ENCODE peak calls at places on chromosomes 11 and 22, in eight cellular contexts. One of them, this sample, is unnamed.

GRCh38 chr22:30435674-30436126 is 10.1 kb downstream of the MTFP1 start:
- DNase-seq in Right ventricle myocardium superior: peak
- DNase-seq in activated CD4-positive, alpha-beta T cell treated with anti-CD3 and anti-CD28 coated beads for 24 hours: peak
- DNase-seq in fibroblast of gingiva: no peak
- DNase-seq in ACHN: no peak
- DNase-seq in A172: peak
- DNase-seq in omental fat pad: no peak
- DNase-seq in activated T-cell treated with anti-CD3 and anti-CD28 coated beads for 48 hours: peak
- DNase-seq in this sample: no peak

GRCh38 chr11:95487391-95487790 is 256.4 kb upstream of the SESN3 start:
- DNase-seq in ACHN: no peak
- DNase-seq in Right ventricle myocardium superior: no peak
- DNase-seq in omental fat pad: no peak
- DNase-seq in A172: no peak
- DNase-seq in activated T-cell treated with anti-CD3 and anti-CD28 coated beads for 48 hours: peak
- DNase-seq in fibroblast of gingiva: no peak
- DNase-seq in activated CD4-positive, alpha-beta T cell treated with anti-CD3 and anti-CD28 coated beads for 24 hours: no peak
- DNase-seq in this sample: no peak

GRCh38 chr22:26756675-26757293 is 99.4 kb downstream of the MIAT start:
- DNase-seq in fibroblast of gingiva: peak
- DNase-seq in activated CD4-positive, alpha-beta T cell treated with anti-CD3 and anti-CD28 coated beads for 24 hours: peak
- DNase-seq in Right ventricle myocardium superior: peak
- DNase-seq in ACHN: peak
- DNase-seq in activated T-cell treated with anti-CD3 and anti-CD28 coated beads for 48 hours: peak
- DNase-seq in A172: peak
- DNase-seq in omental fat pad: peak
- DNase-seq in this sample: peak

GRCh38 chr22:41501209-41501608 is 32.3 kb downstream of the ACO2 start:
- DNase-seq in ACHN: peak
- DNase-seq in activated T-cell treated with anti-CD3 and anti-CD28 coated beads for 48 hours: no peak
- DNase-seq in activated CD4-positive, alpha-beta T cell treated with anti-CD3 and anti-CD28 coated beads for 24 hours: no peak
- DNase-seq in A172: no peak
- DNase-seq in fibroblast of gingiva: no peak
- DNase-seq in Right ventricle myocardium superior: peak
- DNase-seq in omental fat pad: no peak
- DNase-seq in this sample: no peak

GRCh38 chr11:34266090-34266912 is 91.5 kb downstream of the ABTB2 start:
- DNase-seq in activated CD4-positive, alpha-beta T cell treated with anti-CD3 and anti-CD28 coated beads for 24 hours: no peak
- DNase-seq in fibroblast of gingiva: peak
- DNase-seq in omental fat pad: no peak
- DNase-seq in Right ventricle myocardium superior: peak
- DNase-seq in activated T-cell treated with anti-CD3 and anti-CD28 coated beads for 48 hours: no peak
- DNase-seq in ACHN: peak
- DNase-seq in A172: peak
- DNase-seq in this sample: peak

GRCh38 chr11:14270690-14271542 is 88.1 kb downstream of the RRAS2 start:
- DNase-seq in A172: no peak
- DNase-seq in fibroblast of gingiva: no peak
- DNase-seq in ACHN: no peak
- DNase-seq in omental fat pad: no peak
- DNase-seq in Right ventricle myocardium superior: no peak
- DNase-seq in activated CD4-positive, alpha-beta T cell treated with anti-CD3 and anti-CD28 coated beads for 24 hours: no peak
- DNase-seq in activated T-cell treated with anti-CD3 and anti-CD28 coated beads for 48 hours: no peak
- DNase-seq in this sample: no peak

GRCh38 chr11:71420455-71421241 is 27.5 kb downstream of the DHCR7 start:
- DNase-seq in Right ventricle myocardium superior: no peak
- DNase-seq in activated CD4-positive, alpha-beta T cell treated with anti-CD3 and anti-CD28 coated beads for 24 hours: no peak
- DNase-seq in omental fat pad: no peak
- DNase-seq in fibroblast of gingiva: peak
- DNase-seq in activated T-cell treated with anti-CD3 and anti-CD28 coated beads for 48 hours: peak
- DNase-seq in A172: peak
- DNase-seq in ACHN: peak
- DNase-seq in this sample: no peak

GRCh38 chr22:29259253-29259899 is 8.4 kb downstream of the RHBDD3 start:
- DNase-seq in fibroblast of gingiva: no peak
- DNase-seq in activated CD4-positive, alpha-beta T cell treated with anti-CD3 and anti-CD28 coated beads for 24 hours: no peak
- DNase-seq in omental fat pad: no peak
- DNase-seq in Right ventricle myocardium superior: no peak
- DNase-seq in activated T-cell treated with anti-CD3 and anti-CD28 coated beads for 48 hours: no peak
- DNase-seq in A172: no peak
- DNase-seq in ACHN: no peak
- DNase-seq in this sample: no peak

GRCh38 chr11:8262552-8263108 is 1.0 kb downstream of the LMO1 start:
- DNase-seq in omental fat pad: no peak
- DNase-seq in Right ventricle myocardium superior: peak
- DNase-seq in fibroblast of gingiva: peak
- DNase-seq in A172: no peak
- DNase-seq in ACHN: peak
- DNase-seq in activated CD4-positive, alpha-beta T cell treated with anti-CD3 and anti-CD28 coated beads for 24 hours: no peak
- DNase-seq in activated T-cell treated with anti-CD3 and anti-CD28 coated beads for 48 hours: peak
- DNase-seq in this sample: peak

GRCh38 chr22:25702046-25702445 is 39.9 kb upstream of the MYO18B start:
- DNase-seq in fibroblast of gingiva: peak
- DNase-seq in ACHN: peak
- DNase-seq in A172: peak
- DNase-seq in Right ventricle myocardium superior: no peak
- DNase-seq in activated T-cell treated with anti-CD3 and anti-CD28 coated beads for 48 hours: no peak
- DNase-seq in omental fat pad: no peak
- DNase-seq in activated CD4-positive, alpha-beta T cell treated with anti-CD3 and anti-CD28 coated beads for 24 hours: no peak
- DNase-seq in this sample: no peak

GRCh38 chr11:3166268-3167142 is 1.4 kb upstream of the OSBPL5 start:
- DNase-seq in activated CD4-positive, alpha-beta T cell treated with anti-CD3 and anti-CD28 coated beads for 24 hours: no peak
- DNase-seq in ACHN: no peak
- DNase-seq in Right ventricle myocardium superior: no peak
- DNase-seq in fibroblast of gingiva: no peak
- DNase-seq in A172: no peak
- DNase-seq in omental fat pad: no peak
- DNase-seq in activated T-cell treated with anti-CD3 and anti-CD28 coated beads for 48 hours: no peak
- DNase-seq in this sample: no peak

GRCh38 chr11:61967924-61968757 is 707 bp upstream of the FTH1 start:
- DNase-seq in Right ventricle myocardium superior: peak
- DNase-seq in omental fat pad: peak
- DNase-seq in ACHN: peak
- DNase-seq in fibroblast of gingiva: no peak
- DNase-seq in A172: no peak
- DNase-seq in activated T-cell treated with anti-CD3 and anti-CD28 coated beads for 48 hours: peak
- DNase-seq in activated CD4-positive, alpha-beta T cell treated with anti-CD3 and anti-CD28 coated beads for 24 hours: peak
- DNase-seq in this sample: peak

GRCh38 chr22:24952837-24953293 is 349 bp downstream of the KIAA1671 start:
- DNase-seq in fibroblast of gingiva: peak
- DNase-seq in activated CD4-positive, alpha-beta T cell treated with anti-CD3 and anti-CD28 coated beads for 24 hours: no peak
- DNase-seq in A172: peak
- DNase-seq in Right ventricle myocardium superior: peak
- DNase-seq in omental fat pad: no peak
- DNase-seq in activated T-cell treated with anti-CD3 and anti-CD28 coated beads for 48 hours: no peak
- DNase-seq in ACHN: peak
- DNase-seq in this sample: peak

GRCh38 chr11:36564376-36565032 is 3.3 kb upstream of the RAG1 start:
- DNase-seq in Right ventricle myocardium superior: no peak
- DNase-seq in A172: peak
- DNase-seq in activated T-cell treated with anti-CD3 and anti-CD28 coated beads for 48 hours: no peak
- DNase-seq in activated CD4-positive, alpha-beta T cell treated with anti-CD3 and anti-CD28 coated beads for 24 hours: peak
- DNase-seq in fibroblast of gingiva: peak
- DNase-seq in ACHN: peak
- DNase-seq in omental fat pad: no peak
- DNase-seq in this sample: no peak

GRCh38 chr11:64643258-64643881 is 52.4 kb downstream of the SLC22A12 start:
- DNase-seq in omental fat pad: no peak
- DNase-seq in ACHN: no peak
- DNase-seq in A172: no peak
- DNase-seq in activated T-cell treated with anti-CD3 and anti-CD28 coated beads for 48 hours: no peak
- DNase-seq in fibroblast of gingiva: no peak
- DNase-seq in activated CD4-positive, alpha-beta T cell treated with anti-CD3 and anti-CD28 coated beads for 24 hours: no peak
- DNase-seq in Right ventricle myocardium superior: no peak
- DNase-seq in this sample: peak

GRCh38 chr11:6443269-6444003 is 2.6 kb upstream of the HPX start:
- DNase-seq in A172: peak
- DNase-seq in omental fat pad: no peak
- DNase-seq in Right ventricle myocardium superior: peak
- DNase-seq in activated T-cell treated with anti-CD3 and anti-CD28 coated beads for 48 hours: peak
- DNase-seq in activated CD4-positive, alpha-beta T cell treated with anti-CD3 and anti-CD28 coated beads for 24 hours: peak
- DNase-seq in fibroblast of gingiva: peak
- DNase-seq in ACHN: peak
- DNase-seq in this sample: peak

GRCh38 chr11:108368134-108368533 is 99.2 kb downstream of the C11orf65 start:
- DNase-seq in fibroblast of gingiva: peak
- DNase-seq in activated T-cell treated with anti-CD3 and anti-CD28 coated beads for 48 hours: no peak
- DNase-seq in A172: no peak
- DNase-seq in ACHN: no peak
- DNase-seq in Right ventricle myocardium superior: no peak
- DNase-seq in omental fat pad: no peak
- DNase-seq in activated CD4-positive, alpha-beta T cell treated with anti-CD3 and anti-CD28 coated beads for 24 hours: no peak
- DNase-seq in this sample: no peak

GRCh38 chr11:27718346-27718852 is 18.1 kb upstream of the BDNF start:
- DNase-seq in fibroblast of gingiva: peak
- DNase-seq in activated T-cell treated with anti-CD3 and anti-CD28 coated beads for 48 hours: no peak
- DNase-seq in activated CD4-positive, alpha-beta T cell treated with anti-CD3 and anti-CD28 coated beads for 24 hours: no peak
- DNase-seq in omental fat pad: no peak
- DNase-seq in ACHN: peak
- DNase-seq in A172: peak
- DNase-seq in Right ventricle myocardium superior: no peak
- DNase-seq in this sample: peak

GRCh38 chr11:78957481-78958245 is 383.0 kb upstream of the NARS2 start:
- DNase-seq in fibroblast of gingiva: peak
- DNase-seq in activated CD4-positive, alpha-beta T cell treated with anti-CD3 and anti-CD28 coated beads for 24 hours: no peak
- DNase-seq in Right ventricle myocardium superior: no peak
- DNase-seq in A172: peak
- DNase-seq in activated T-cell treated with anti-CD3 and anti-CD28 coated beads for 48 hours: no peak
- DNase-seq in ACHN: no peak
- DNase-seq in omental fat pad: no peak
- DNase-seq in this sample: no peak

GRCh38 chr11:118789501-118790356 is 1.2 kb downstream of the DDX6 start:
- DNase-seq in Right ventricle myocardium superior: no peak
- DNase-seq in activated CD4-positive, alpha-beta T cell treated with anti-CD3 and anti-CD28 coated beads for 24 hours: peak
- DNase-seq in ACHN: peak
- DNase-seq in omental fat pad: no peak
- DNase-seq in A172: peak
- DNase-seq in fibroblast of gingiva: no peak
- DNase-seq in activated T-cell treated with anti-CD3 and anti-CD28 coated beads for 48 hours: peak
- DNase-seq in this sample: no peak

GRCh38 chr11:124898711-124899110 is 1.0 kb upstream of the ROBO4 start:
- DNase-seq in ACHN: no peak
- DNase-seq in Right ventricle myocardium superior: peak
- DNase-seq in activated CD4-positive, alpha-beta T cell treated with anti-CD3 and anti-CD28 coated beads for 24 hours: no peak
- DNase-seq in fibroblast of gingiva: peak
- DNase-seq in A172: peak
- DNase-seq in activated T-cell treated with anti-CD3 and anti-CD28 coated beads for 48 hours: no peak
- DNase-seq in omental fat pad: no peak
- DNase-seq in this sample: peak

GRCh38 chr11:14698771-14699170 is 55.2 kb downstream of the PDE3B start:
- DNase-seq in omental fat pad: no peak
- DNase-seq in activated T-cell treated with anti-CD3 and anti-CD28 coated beads for 48 hours: no peak
- DNase-seq in fibroblast of gingiva: no peak
- DNase-seq in activated CD4-positive, alpha-beta T cell treated with anti-CD3 and anti-CD28 coated beads for 24 hours: no peak
- DNase-seq in A172: no peak
- DNase-seq in ACHN: no peak
- DNase-seq in Right ventricle myocardium superior: no peak
- DNase-seq in this sample: no peak

GRCh38 chr11:44104472-44105294 is 9.2 kb downstream of the EXT2 start:
- DNase-seq in activated CD4-positive, alpha-beta T cell treated with anti-CD3 and anti-CD28 coated beads for 24 hours: no peak
- DNase-seq in Right ventricle myocardium superior: no peak
- DNase-seq in A172: no peak
- DNase-seq in fibroblast of gingiva: peak
- DNase-seq in omental fat pad: no peak
- DNase-seq in activated T-cell treated with anti-CD3 and anti-CD28 coated beads for 48 hours: no peak
- DNase-seq in ACHN: peak
- DNase-seq in this sample: no peak

GRCh38 chr11:63783925-63784592 is 15.5 kb upstream of the ZFTA start:
- DNase-seq in activated CD4-positive, alpha-beta T cell treated with anti-CD3 and anti-CD28 coated beads for 24 hours: no peak
- DNase-seq in omental fat pad: no peak
- DNase-seq in ACHN: no peak
- DNase-seq in fibroblast of gingiva: no peak
- DNase-seq in A172: no peak
- DNase-seq in Right ventricle myocardium superior: no peak
- DNase-seq in activated T-cell treated with anti-CD3 and anti-CD28 coated beads for 48 hours: no peak
- DNase-seq in this sample: no peak

GRCh38 chr22:43013355-43014061 is 1.4 kb downstream of the PACSIN2 start:
- DNase-seq in Right ventricle myocardium superior: no peak
- DNase-seq in fibroblast of gingiva: no peak
- DNase-seq in activated CD4-positive, alpha-beta T cell treated with anti-CD3 and anti-CD28 coated beads for 24 hours: no peak
- DNase-seq in ACHN: no peak
- DNase-seq in activated T-cell treated with anti-CD3 and anti-CD28 coated beads for 48 hours: no peak
- DNase-seq in omental fat pad: no peak
- DNase-seq in A172: no peak
- DNase-seq in this sample: no peak

GRCh38 chr11:116275634-116276033 is 497.2 kb downstream of the BUD13 start:
- DNase-seq in omental fat pad: no peak
- DNase-seq in fibroblast of gingiva: no peak
- DNase-seq in ACHN: peak
- DNase-seq in activated T-cell treated with anti-CD3 and anti-CD28 coated beads for 48 hours: no peak
- DNase-seq in Right ventricle myocardium superior: no peak
- DNase-seq in activated CD4-positive, alpha-beta T cell treated with anti-CD3 and anti-CD28 coated beads for 24 hours: no peak
- DNase-seq in A172: peak
- DNase-seq in this sample: no peak

GRCh38 chr11:57438345-57439280 is 11.7 kb upstream of the SLC43A3 start:
- DNase-seq in activated CD4-positive, alpha-beta T cell treated with anti-CD3 and anti-CD28 coated beads for 24 hours: no peak
- DNase-seq in fibroblast of gingiva: no peak
- DNase-seq in Right ventricle myocardium superior: no peak
- DNase-seq in ACHN: no peak
- DNase-seq in A172: no peak
- DNase-seq in activated T-cell treated with anti-CD3 and anti-CD28 coated beads for 48 hours: no peak
- DNase-seq in omental fat pad: no peak
- DNase-seq in this sample: no peak

GRCh38 chr11:22337571-22338464 is at the start of gene SLC17A6:
- DNase-seq in fibroblast of gingiva: no peak
- DNase-seq in activated CD4-positive, alpha-beta T cell treated with anti-CD3 and anti-CD28 coated beads for 24 hours: peak
- DNase-seq in Right ventricle myocardium superior: no peak
- DNase-seq in A172: peak
- DNase-seq in ACHN: peak
- DNase-seq in omental fat pad: no peak
- DNase-seq in activated T-cell treated with anti-CD3 and anti-CD28 coated beads for 48 hours: no peak
- DNase-seq in this sample: no peak

GRCh38 chr11:47551086-47551485 is 1.8 kb downstream of the CELF1 start:
- DNase-seq in Right ventricle myocardium superior: no peak
- DNase-seq in fibroblast of gingiva: no peak
- DNase-seq in activated T-cell treated with anti-CD3 and anti-CD28 coated beads for 48 hours: no peak
- DNase-seq in omental fat pad: no peak
- DNase-seq in ACHN: peak
- DNase-seq in A172: peak
- DNase-seq in activated CD4-positive, alpha-beta T cell treated with anti-CD3 and anti-CD28 coated beads for 24 hours: no peak
- DNase-seq in this sample: no peak

GRCh38 chr22:27715078-27715477 is 86.5 kb downstream of the MN1 start:
- DNase-seq in A172: no peak
- DNase-seq in activated CD4-positive, alpha-beta T cell treated with anti-CD3 and anti-CD28 coated beads for 24 hours: no peak
- DNase-seq in ACHN: no peak
- DNase-seq in fibroblast of gingiva: peak
- DNase-seq in activated T-cell treated with anti-CD3 and anti-CD28 coated beads for 48 hours: no peak
- DNase-seq in omental fat pad: no peak
- DNase-seq in Right ventricle myocardium superior: no peak
- DNase-seq in this sample: no peak

GRCh38 chr22:46592390-46592872 is 27.8 kb upstream of the GRAMD4 start:
- DNase-seq in activated CD4-positive, alpha-beta T cell treated with anti-CD3 and anti-CD28 coated beads for 24 hours: no peak
- DNase-seq in omental fat pad: no peak
- DNase-seq in ACHN: peak
- DNase-seq in A172: peak
- DNase-seq in Right ventricle myocardium superior: peak
- DNase-seq in activated T-cell treated with anti-CD3 and anti-CD28 coated beads for 48 hours: peak
- DNase-seq in fibroblast of gingiva: peak
- DNase-seq in this sample: peak

GRCh38 chr11:69216609-69217008 is 60.9 kb downstream of the SMIM38 start:
- DNase-seq in A172: no peak
- DNase-seq in activated T-cell treated with anti-CD3 and anti-CD28 coated beads for 48 hours: no peak
- DNase-seq in activated CD4-positive, alpha-beta T cell treated with anti-CD3 and anti-CD28 coated beads for 24 hours: no peak
- DNase-seq in ACHN: no peak
- DNase-seq in fibroblast of gingiva: no peak
- DNase-seq in Right ventricle myocardium superior: no peak
- DNase-seq in omental fat pad: no peak
- DNase-seq in this sample: peak

GRCh38 chr22:38204784-38205183 is 3.0 kb downstream of the MAFF start:
- DNase-seq in Right ventricle myocardium superior: no peak
- DNase-seq in fibroblast of gingiva: no peak
- DNase-seq in activated T-cell treated with anti-CD3 and anti-CD28 coated beads for 48 hours: no peak
- DNase-seq in ACHN: no peak
- DNase-seq in activated CD4-positive, alpha-beta T cell treated with anti-CD3 and anti-CD28 coated beads for 24 hours: no peak
- DNase-seq in A172: no peak
- DNase-seq in omental fat pad: no peak
- DNase-seq in this sample: no peak

GRCh38 chr11:110317516-110317932 is 21.1 kb upstream of the RDX start:
- DNase-seq in activated CD4-positive, alpha-beta T cell treated with anti-CD3 and anti-CD28 coated beads for 24 hours: no peak
- DNase-seq in activated T-cell treated with anti-CD3 and anti-CD28 coated beads for 48 hours: no peak
- DNase-seq in ACHN: no peak
- DNase-seq in fibroblast of gingiva: no peak
- DNase-seq in omental fat pad: no peak
- DNase-seq in Right ventricle myocardium superior: no peak
- DNase-seq in A172: no peak
- DNase-seq in this sample: no peak